ENCODE peak calls at places on chromosomes 7 and 10, in eight cellular contexts. One of them, this sample, is unnamed.
A peak's percentile ranks its signal among the peaks of the same experiment; 100 is the strongest.

GRCh38 chr10:53314856-53315255 is 542.3 kb upstream of the MBL2 start:
- DNase-seq in cardiac fibroblast: peak; percentile 88
- DNase-seq in Panc1: peak; percentile 43
- DNase-seq in SK-N-SH: no peak
- DNase-seq in sigmoid colon: no peak
- DNase-seq in K562: no peak
- DNase-seq in astrocyte of the spinal cord: peak; percentile 96
- DNase-seq in left lung: no peak
- DNase-seq in this sample: peak; percentile 2

GRCh38 chr10:111707066-111707465 is 476.5 kb downstream of the GPAM start:
- DNase-seq in cardiac fibroblast: no peak
- DNase-seq in Panc1: no peak
- DNase-seq in SK-N-SH: no peak
- DNase-seq in sigmoid colon: no peak
- DNase-seq in K562: no peak
- DNase-seq in astrocyte of the spinal cord: no peak
- DNase-seq in left lung: no peak
- DNase-seq in this sample: no peak

GRCh38 chr7:70480913-70481579 is 650.9 kb upstream of the GALNT17 start:
- DNase-seq in cardiac fibroblast: no peak
- DNase-seq in Panc1: no peak
- DNase-seq in SK-N-SH: no peak
- DNase-seq in sigmoid colon: no peak
- DNase-seq in K562: no peak
- DNase-seq in astrocyte of the spinal cord: peak; percentile 15
- DNase-seq in left lung: no peak
- DNase-seq in this sample: no peak

GRCh38 chr10:2067015-2067414 is 329.7 kb upstream of the ADARB2 start:
- DNase-seq in cardiac fibroblast: no peak
- DNase-seq in Panc1: no peak
- DNase-seq in SK-N-SH: no peak
- DNase-seq in sigmoid colon: no peak
- DNase-seq in K562: no peak
- DNase-seq in astrocyte of the spinal cord: no peak
- DNase-seq in left lung: no peak
- DNase-seq in this sample: no peak

GRCh38 chr10:88982360-88982759 is 8.2 kb upstream of the FAS start:
- DNase-seq in cardiac fibroblast: no peak
- DNase-seq in Panc1: no peak
- DNase-seq in SK-N-SH: no peak
- DNase-seq in sigmoid colon: no peak
- DNase-seq in K562: no peak
- DNase-seq in astrocyte of the spinal cord: no peak
- DNase-seq in left lung: no peak
- DNase-seq in this sample: no peak

GRCh38 chr10:84452006-84452405 is 123.6 kb downstream of the CCSER2 start:
- DNase-seq in cardiac fibroblast: peak; percentile 14
- DNase-seq in Panc1: no peak
- DNase-seq in SK-N-SH: no peak
- DNase-seq in sigmoid colon: no peak
- DNase-seq in K562: no peak
- DNase-seq in astrocyte of the spinal cord: no peak
- DNase-seq in left lung: no peak
- DNase-seq in this sample: no peak

GRCh38 chr10:38008006-38008405 is 2.5 kb upstream of the ZNF33A start:
- DNase-seq in cardiac fibroblast: no peak
- DNase-seq in Panc1: no peak
- DNase-seq in SK-N-SH: no peak
- DNase-seq in sigmoid colon: no peak
- DNase-seq in K562: no peak
- DNase-seq in astrocyte of the spinal cord: no peak
- DNase-seq in left lung: no peak
- DNase-seq in this sample: no peak

GRCh38 chr10:42630537-42631134 is 7.7 kb downstream of the ZNF33B start:
- DNase-seq in cardiac fibroblast: no peak
- DNase-seq in Panc1: no peak
- DNase-seq in SK-N-SH: no peak
- DNase-seq in sigmoid colon: no peak
- DNase-seq in K562: no peak
- DNase-seq in astrocyte of the spinal cord: no peak
- DNase-seq in left lung: no peak
- DNase-seq in this sample: no peak

GRCh38 chr10:113957013-113957412 is 86.7 kb upstream of the ADRB1 start:
- DNase-seq in cardiac fibroblast: peak; percentile 84
- DNase-seq in Panc1: no peak
- DNase-seq in SK-N-SH: no peak
- DNase-seq in sigmoid colon: no peak
- DNase-seq in K562: no peak
- DNase-seq in astrocyte of the spinal cord: peak; percentile 89
- DNase-seq in left lung: no peak
- DNase-seq in this sample: peak; percentile 36

GRCh38 chr7:51226916-51227535 is 89.6 kb downstream of the COBL start:
- DNase-seq in cardiac fibroblast: no peak
- DNase-seq in Panc1: no peak
- DNase-seq in SK-N-SH: no peak
- DNase-seq in sigmoid colon: no peak
- DNase-seq in K562: no peak
- DNase-seq in astrocyte of the spinal cord: no peak
- DNase-seq in left lung: no peak
- DNase-seq in this sample: no peak

GRCh38 chr10:72285972-72286521 is 12.3 kb downstream of the DDIT4 start:
- DNase-seq in cardiac fibroblast: no peak
- DNase-seq in Panc1: no peak
- DNase-seq in SK-N-SH: no peak
- DNase-seq in sigmoid colon: no peak
- DNase-seq in K562: peak; percentile 14
- DNase-seq in astrocyte of the spinal cord: no peak
- DNase-seq in left lung: no peak
- DNase-seq in this sample: no peak

GRCh38 chr10:72796042-72796441 is 97.5 kb upstream of the OIT3 start:
- DNase-seq in cardiac fibroblast: peak; percentile 42
- DNase-seq in Panc1: no peak
- DNase-seq in SK-N-SH: no peak
- DNase-seq in sigmoid colon: no peak
- DNase-seq in K562: no peak
- DNase-seq in astrocyte of the spinal cord: peak; percentile 24
- DNase-seq in left lung: no peak
- DNase-seq in this sample: no peak

GRCh38 chr7:44707558-44708230 is 41.0 kb upstream of the ZMIZ2 start:
- DNase-seq in cardiac fibroblast: no peak
- DNase-seq in Panc1: no peak
- DNase-seq in SK-N-SH: peak; percentile 27
- DNase-seq in sigmoid colon: no peak
- DNase-seq in K562: no peak
- DNase-seq in astrocyte of the spinal cord: no peak
- DNase-seq in left lung: no peak
- DNase-seq in this sample: no peak
- H3K4me3 ChIP-seq in cardiac fibroblast: no peak overlapping the region
- H3K4me3 ChIP-seq in Panc1: no peak overlapping the region
- H3K4me3 ChIP-seq in SK-N-SH: no peak overlapping the region
- H3K4me3 ChIP-seq in sigmoid colon: no peak overlapping the region
- H3K4me3 ChIP-seq in K562: no peak overlapping the region
- H3K4me3 ChIP-seq in astrocyte of the spinal cord: no peak overlapping the region
- H3K4me3 ChIP-seq in left lung: no peak overlapping the region
- H3K4me3 ChIP-seq in this sample: no peak overlapping the region

GRCh38 chr10:58951750-58952149 is 224.7 kb upstream of the PHYHIPL start:
- DNase-seq in cardiac fibroblast: peak; percentile 69
- DNase-seq in Panc1: no peak
- DNase-seq in SK-N-SH: no peak
- DNase-seq in sigmoid colon: no peak
- DNase-seq in K562: no peak
- DNase-seq in astrocyte of the spinal cord: no peak
- DNase-seq in left lung: no peak
- DNase-seq in this sample: peak; percentile 5

GRCh38 chr10:58955615-58956014 is 220.8 kb upstream of the PHYHIPL start:
- DNase-seq in cardiac fibroblast: no peak
- DNase-seq in Panc1: no peak
- DNase-seq in SK-N-SH: no peak
- DNase-seq in sigmoid colon: no peak
- DNase-seq in K562: no peak
- DNase-seq in astrocyte of the spinal cord: no peak
- DNase-seq in left lung: no peak
- DNase-seq in this sample: no peak

GRCh38 chr10:58952747-58953466 is 223.5 kb upstream of the PHYHIPL start:
- DNase-seq in cardiac fibroblast: peak; percentile 67
- DNase-seq in Panc1: peak; percentile 25
- DNase-seq in SK-N-SH: peak; percentile 36
- DNase-seq in sigmoid colon: no peak
- DNase-seq in K562: peak; percentile 23
- DNase-seq in astrocyte of the spinal cord: peak; percentile 62
- DNase-seq in left lung: no peak
- DNase-seq in this sample: peak; percentile 60

GRCh38 chr10:58952162-58952561 is 224.3 kb upstream of the PHYHIPL start:
- DNase-seq in cardiac fibroblast: peak; percentile 56
- DNase-seq in Panc1: no peak
- DNase-seq in SK-N-SH: no peak
- DNase-seq in sigmoid colon: peak; percentile 68
- DNase-seq in K562: no peak
- DNase-seq in astrocyte of the spinal cord: no peak
- DNase-seq in left lung: no peak
- DNase-seq in this sample: peak; percentile 3

GRCh38 chr10:58954163-58954562 is 222.3 kb upstream of the PHYHIPL start:
- DNase-seq in cardiac fibroblast: no peak
- DNase-seq in Panc1: no peak
- DNase-seq in SK-N-SH: no peak
- DNase-seq in sigmoid colon: no peak
- DNase-seq in K562: no peak
- DNase-seq in astrocyte of the spinal cord: no peak
- DNase-seq in left lung: no peak
- DNase-seq in this sample: no peak
- TF ChIP-seq CTCF in cardiac fibroblast: no peak
- TF ChIP-seq CTCF in Panc1: no peak
- TF ChIP-seq CTCF in SK-N-SH: no peak
- TF ChIP-seq CTCF in sigmoid colon: no peak
- TF ChIP-seq CTCF in K562: no peak
- TF ChIP-seq CTCF in astrocyte of the spinal cord: no peak
- TF ChIP-seq CTCF in left lung: no peak
- TF ChIP-seq CTCF in this sample: no peak

DNA sequence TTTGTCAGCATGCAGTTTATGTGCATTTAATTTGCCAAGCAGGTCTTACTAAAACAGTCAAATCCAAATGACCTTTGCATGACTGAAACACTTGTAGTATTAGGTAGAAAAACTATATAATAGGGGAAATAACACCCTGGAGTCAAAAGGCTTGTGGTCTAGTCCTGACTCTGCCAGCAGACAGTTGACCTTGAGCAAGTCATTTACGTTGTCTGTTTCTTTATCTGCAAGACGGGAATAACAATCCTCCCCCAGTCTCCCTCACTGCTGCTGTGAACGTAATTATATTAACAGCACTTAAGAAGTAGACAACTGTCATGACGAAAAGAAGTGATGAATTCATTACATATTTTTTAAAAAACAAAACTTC is 26.1 kb downstream of the CDK6 start:
- DNase-seq in cardiac fibroblast: peak; percentile 61
- DNase-seq in Panc1: no peak
- DNase-seq in SK-N-SH: no peak
- DNase-seq in sigmoid colon: no peak
- DNase-seq in K562: peak; percentile 65
- DNase-seq in astrocyte of the spinal cord: no peak
- DNase-seq in left lung: no peak
- DNase-seq in this sample: no peak
- H3K4me3 ChIP-seq in cardiac fibroblast: no peak overlapping the region
- H3K4me3 ChIP-seq in Panc1: peak overlapping the region; percentile 14
- H3K4me3 ChIP-seq in SK-N-SH: no peak overlapping the region
- H3K4me3 ChIP-seq in sigmoid colon: no peak overlapping the region
- H3K4me3 ChIP-seq in K562: no peak overlapping the region
- H3K4me3 ChIP-seq in astrocyte of the spinal cord: no peak overlapping the region
- H3K4me3 ChIP-seq in left lung: no peak overlapping the region
- H3K4me3 ChIP-seq in this sample: no peak overlapping the region

GRCh38 chr10:61747341-61747740 is 84.6 kb downstream of the CABCOCO1 start:
- DNase-seq in cardiac fibroblast: no peak
- DNase-seq in Panc1: no peak
- DNase-seq in SK-N-SH: no peak
- DNase-seq in sigmoid colon: no peak
- DNase-seq in K562: no peak
- DNase-seq in astrocyte of the spinal cord: no peak
- DNase-seq in left lung: no peak
- DNase-seq in this sample: no peak

GRCh38 chr10:61742812-61743211 is 80.1 kb downstream of the CABCOCO1 start:
- DNase-seq in cardiac fibroblast: no peak
- DNase-seq in Panc1: no peak
- DNase-seq in SK-N-SH: no peak
- DNase-seq in sigmoid colon: no peak
- DNase-seq in K562: no peak
- DNase-seq in astrocyte of the spinal cord: no peak
- DNase-seq in left lung: no peak
- DNase-seq in this sample: no peak

GRCh38 chr10:61749271-61749670 is 86.5 kb downstream of the CABCOCO1 start:
- DNase-seq in cardiac fibroblast: peak; percentile 4
- DNase-seq in Panc1: no peak
- DNase-seq in SK-N-SH: no peak
- DNase-seq in sigmoid colon: no peak
- DNase-seq in K562: no peak
- DNase-seq in astrocyte of the spinal cord: no peak
- DNase-seq in left lung: no peak
- DNase-seq in this sample: no peak

GRCh38 chr10:61744469-61744868 is 81.7 kb downstream of the CABCOCO1 start:
- DNase-seq in cardiac fibroblast: no peak
- DNase-seq in Panc1: no peak
- DNase-seq in SK-N-SH: no peak
- DNase-seq in sigmoid colon: no peak
- DNase-seq in K562: no peak
- DNase-seq in astrocyte of the spinal cord: no peak
- DNase-seq in left lung: no peak
- DNase-seq in this sample: no peak
- TF ChIP-seq CTCF in cardiac fibroblast: peak; percentile 27
- TF ChIP-seq CTCF in Panc1: peak; percentile 66
- TF ChIP-seq CTCF in SK-N-SH: peak; percentile 31
- TF ChIP-seq CTCF in sigmoid colon: no peak
- TF ChIP-seq CTCF in K562: peak; percentile 40
- TF ChIP-seq CTCF in astrocyte of the spinal cord: peak; percentile 41
- TF ChIP-seq CTCF in left lung: no peak
- TF ChIP-seq CTCF in this sample: peak; percentile 50

GRCh38 chr7:74306737-74307469 is 17.7 kb downstream of the CLIP2 start:
- DNase-seq in cardiac fibroblast: peak; percentile 69
- DNase-seq in Panc1: no peak
- DNase-seq in SK-N-SH: peak; percentile 64
- DNase-seq in sigmoid colon: peak; percentile 82
- DNase-seq in K562: peak; percentile 71
- DNase-seq in astrocyte of the spinal cord: peak; percentile 75
- DNase-seq in left lung: peak; percentile 61
- DNase-seq in this sample: no peak
- H3K4me3 ChIP-seq in cardiac fibroblast: no peak overlapping the region
- H3K4me3 ChIP-seq in Panc1: peak overlapping the region; percentile 17
- H3K4me3 ChIP-seq in SK-N-SH: no peak overlapping the region
- H3K4me3 ChIP-seq in sigmoid colon: no peak overlapping the region
- H3K4me3 ChIP-seq in K562: peak overlapping the region; percentile 4
- H3K4me3 ChIP-seq in astrocyte of the spinal cord: no peak overlapping the region
- H3K4me3 ChIP-seq in left lung: no peak overlapping the region
- H3K4me3 ChIP-seq in this sample: no peak overlapping the region

DNA sequence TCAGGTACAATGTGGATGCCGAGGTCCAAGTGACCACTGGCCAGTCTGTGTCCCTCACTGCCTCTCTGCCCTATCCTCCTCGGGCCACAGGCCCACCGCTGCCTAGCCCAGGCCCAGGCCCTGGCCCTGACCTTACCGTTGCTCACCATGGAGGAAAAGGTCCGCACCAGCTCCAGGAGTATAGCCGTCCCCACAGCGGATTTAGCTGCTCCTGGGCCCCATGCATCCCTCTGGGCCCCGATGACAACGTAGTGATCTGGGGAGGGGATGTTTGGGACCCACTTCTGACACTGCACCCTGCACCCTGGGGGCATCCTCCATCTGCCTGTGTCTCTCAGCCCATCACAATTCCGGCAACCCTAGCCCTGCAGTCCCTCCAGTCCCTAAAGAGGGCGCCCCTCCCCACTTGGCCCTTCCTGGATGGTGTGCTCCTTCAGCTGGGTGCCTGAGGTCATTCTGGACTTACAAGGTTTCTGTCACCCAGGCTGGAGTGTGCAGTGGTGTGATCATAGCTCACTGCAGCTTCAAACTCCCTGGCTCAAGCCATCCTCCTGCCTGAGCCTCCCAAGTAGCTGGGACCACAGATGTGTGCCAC is 12.1 kb downstream of the TFR2 start:
- DNase-seq in cardiac fibroblast: peak; percentile 23
- DNase-seq in Panc1: no peak
- DNase-seq in SK-N-SH: peak; percentile 86
- DNase-seq in sigmoid colon: no peak
- DNase-seq in K562: peak; percentile 82
- DNase-seq in astrocyte of the spinal cord: no peak
- DNase-seq in left lung: no peak
- DNase-seq in this sample: no peak
- TF ChIP-seq CTCF in cardiac fibroblast: peak; percentile 43
- TF ChIP-seq CTCF in Panc1: no peak
- TF ChIP-seq CTCF in SK-N-SH: peak; percentile 56
- TF ChIP-seq CTCF in sigmoid colon: no peak
- TF ChIP-seq CTCF in K562: peak; percentile 85
- TF ChIP-seq CTCF in astrocyte of the spinal cord: peak; percentile 28
- TF ChIP-seq CTCF in left lung: no peak
- TF ChIP-seq CTCF in this sample: peak; percentile 59